ENCODE peak calls at places on chromosomes 3 and 15, in five cellular contexts. I is A549, A is IMR-90, O is K562, Y is H1. G is an unnamed sample.

GRCh38 chr15:64634020-64634419 is 141.4 kb downstream of the RBPMS2 start:
- DNase-seq in I (no peak), A (no peak), O (no peak), Y (no peak), G (peak)

GRCh38 chr3:183437060-183437459 is 8.6 kb upstream of the MCF2L2 start:
- DNase-seq in Y (no peak), O (no peak), A (no peak), I (no peak), G (no peak)

GRCh38 chr15:56984681-56985515 is 66.5 kb downstream of the TCF12 start:
- DNase-seq in A (peak), Y (no peak), O (no peak), I (no peak), G (no peak)

GRCh38 chr3:186413615-186414415 is 51.8 kb upstream of the DGKG start:
- DNase-seq in O (no peak), Y (peak), I (peak), A (no peak), G (no peak)

GRCh38 chr3:99108508-99108907 is 207.0 kb upstream of the DCBLD2 start:
- DNase-seq in A (peak), O (no peak), I (peak), Y (no peak), G (no peak)

GRCh38 chr3:47661121-47661752 is 82.6 kb upstream of the CSPG5 start:
- DNase-seq in O (peak), I (peak), Y (no peak), A (peak), G (no peak)

GRCh38 chr3:32544894-32545293 is 25.8 kb downstream of the DYNC1LI1 start:
- DNase-seq in Y (no peak), A (no peak), O (no peak), I (peak), G (no peak)

GRCh38 chr3:31196261-31196660 is 301.8 kb upstream of the GADL1 start:
- DNase-seq in O (no peak), Y (no peak), A (no peak), I (no peak), G (no peak)

GRCh38 chr3:157495846-157496245 is 7.4 kb downstream of the VEPH1 start:
- DNase-seq in O (no peak), Y (no peak), A (no peak), I (no peak), G (no peak)

GRCh38 chr3:157491136-157491535 is 12.1 kb downstream of the VEPH1 start:
- DNase-seq in A (no peak), O (no peak), Y (no peak), I (no peak), G (no peak)

GRCh38 chr3:157494581-157495281 is 8.5 kb downstream of the VEPH1 start:
- DNase-seq in Y (no peak), A (peak), I (no peak), O (no peak), G (no peak)

GRCh38 chr3:157498374-157498773 is 4.8 kb downstream of the VEPH1 start:
- DNase-seq in A (no peak), O (no peak), I (no peak), Y (no peak), G (no peak)

DNA sequence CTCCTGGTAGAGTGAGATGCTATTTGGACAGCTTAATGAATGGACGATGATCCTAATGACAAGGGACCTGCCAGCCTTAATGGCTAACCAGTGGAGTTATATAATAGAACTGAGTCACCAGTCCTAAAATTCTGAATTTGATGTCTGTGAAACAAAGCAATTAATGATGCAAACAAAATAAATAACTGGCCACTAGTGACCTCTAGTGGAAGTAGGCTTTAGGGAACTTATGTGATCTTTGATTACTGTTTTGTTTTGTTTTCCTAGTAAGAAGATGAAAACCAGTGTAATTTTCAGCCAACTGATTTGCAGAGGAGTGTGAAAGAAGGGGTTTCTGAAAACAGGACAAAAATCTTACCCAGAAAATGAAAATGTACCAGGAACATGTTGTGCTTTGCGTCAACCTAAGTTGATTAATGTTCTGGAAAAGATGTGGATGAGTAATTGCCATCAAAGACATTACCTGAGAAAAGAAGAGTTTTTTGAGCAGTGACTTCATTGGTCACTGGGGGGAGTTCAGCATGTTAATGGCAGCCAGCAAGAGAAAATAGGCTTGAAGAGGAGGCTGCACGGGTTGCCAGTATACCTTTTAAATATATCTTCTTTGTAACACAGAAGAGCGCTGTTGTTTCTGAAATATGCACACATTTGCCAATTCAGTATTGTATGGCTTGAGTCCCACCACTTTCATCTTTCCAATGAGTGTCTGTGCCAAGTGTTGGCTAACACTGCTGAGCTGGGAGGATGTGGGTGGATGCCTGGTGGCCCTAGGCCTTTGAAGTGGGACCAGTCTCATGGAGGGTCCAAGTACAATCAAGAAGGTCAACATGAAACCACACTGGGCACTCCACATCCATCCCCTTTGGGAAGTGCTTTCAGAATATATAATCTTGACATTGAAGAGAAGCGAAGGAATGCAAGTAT is 9.3 kb downstream of the VEPH1 start:
- DNase-seq in I (peak), A (peak), O (peak), Y (no peak), G (peak)
- TF ChIP-seq MAFK in I (no peak), A (no peak), O (no peak), Y (no peak), G (no peak)

GRCh38 chr3:22358334-22358733 is 607.3 kb upstream of the ZNF385D start:
- DNase-seq in I (no peak), O (no peak), Y (no peak), A (no peak), G (no peak)
- TF ChIP-seq CTCF in I (no peak), O (no peak), Y (no peak), A (no peak), G (no peak)

GRCh38 chr3:294581-294980 is 98.0 kb downstream of the CHL1 start:
- DNase-seq in A (no peak), I (no peak), O (no peak), Y (no peak), G (no peak)

GRCh38 chr3:292038-292437 is 95.5 kb downstream of the CHL1 start:
- DNase-seq in Y (no peak), A (no peak), I (no peak), O (no peak), G (no peak)

GRCh38 chr3:299590-300301 is 103.2 kb downstream of the CHL1 start:
- DNase-seq in I (no peak), Y (no peak), O (no peak), A (no peak), G (no peak)

GRCh38 chr3:294096-294495 is 97.5 kb downstream of the CHL1 start:
- DNase-seq in O (no peak), I (peak), A (no peak), Y (no peak), G (no peak)

DNA sequence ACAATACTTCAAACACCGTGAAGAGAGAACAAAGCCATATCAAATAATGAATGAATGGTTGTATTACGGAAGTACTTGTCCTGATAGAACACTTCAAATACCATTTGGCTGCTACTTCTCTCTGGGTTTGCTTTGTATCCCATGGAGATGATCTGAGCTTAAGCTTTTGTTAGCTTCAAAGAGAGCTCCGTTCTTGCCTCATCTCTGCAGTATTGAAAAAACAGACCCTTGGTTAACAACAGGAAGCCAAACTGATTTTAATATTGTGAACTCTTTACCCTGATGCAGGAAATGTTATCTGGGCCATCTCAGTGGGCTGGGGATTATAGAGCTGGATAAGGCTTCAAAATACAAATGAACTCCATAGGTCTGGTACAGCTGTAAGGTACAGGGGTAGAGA is 101.0 kb downstream of the CHL1 start:
- DNase-seq in O (no peak), I (no peak), Y (no peak), A (no peak), G (peak)
- TF ChIP-seq MAFK in O (no peak), I (no peak), Y (no peak), A (no peak), G (no peak)

DNA sequence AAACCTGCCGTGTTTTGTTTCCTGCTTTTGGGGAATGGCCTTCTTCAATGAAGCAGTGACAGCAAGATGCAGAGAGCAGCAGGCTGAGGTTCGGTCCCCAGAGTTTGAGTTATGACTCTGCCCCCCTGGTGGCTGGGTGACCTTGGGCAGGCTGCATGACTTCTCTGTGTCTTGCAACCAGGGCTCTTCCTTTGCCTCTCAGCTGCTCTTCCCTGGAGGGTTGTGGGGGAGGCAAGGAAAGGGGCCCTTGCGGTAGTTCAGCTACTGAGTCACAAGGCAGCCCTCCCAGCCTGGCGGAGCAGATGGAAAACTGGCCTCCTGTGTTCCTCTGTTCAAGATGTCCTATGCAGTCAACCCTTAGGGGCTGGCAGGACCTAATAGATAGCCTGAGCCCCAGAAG is 17.1 kb downstream of the CTXND1 start:
- DNase-seq in Y (peak), I (peak), O (peak), A (peak), G (no peak)
- TF ChIP-seq CTCF in Y (peak), I (peak), O (peak), A (peak), G (peak)

GRCh38 chr3:177527182-177527581 is 329.9 kb upstream of the TBL1XR1 start:
- DNase-seq in I (no peak), A (no peak), O (no peak), Y (no peak), G (no peak)
- TF ChIP-seq MAFK in I (no peak), A (no peak), O (no peak), Y (no peak), G (no peak)

DNA sequence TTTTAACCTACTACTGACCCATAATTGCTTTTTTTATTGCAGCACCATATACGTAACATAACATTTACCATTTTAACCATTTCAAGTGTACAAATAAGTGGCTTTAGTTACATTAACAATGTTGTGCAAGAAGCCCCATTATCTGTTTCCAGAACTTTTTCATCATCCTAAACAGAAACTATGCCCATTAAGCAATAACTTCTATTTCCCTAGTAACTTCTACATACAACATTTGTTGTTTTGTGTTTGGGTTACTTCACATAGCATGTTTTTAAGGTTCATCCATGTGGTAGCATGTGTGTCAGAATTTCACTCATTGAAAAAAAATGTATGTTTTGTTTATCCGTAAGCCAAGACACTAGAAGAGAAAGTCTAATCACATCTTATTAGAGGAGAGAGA is 450.5 kb upstream of the PDZRN3 start:
- DNase-seq in A (no peak), I (no peak), O (no peak), Y (no peak), G (no peak)
- TF ChIP-seq CTCF in A (no peak), I (no peak), O (no peak), Y (no peak), G (no peak)

GRCh38 chr15:60844431-60845174 is 365.7 kb upstream of the ICE2 start:
- DNase-seq in I (no peak), O (no peak), Y (no peak), A (no peak), G (no peak)
- TF ChIP-seq MAFK in I (no peak), O (no peak), Y (no peak), A (no peak), G (no peak)

GRCh38 chr15:100905855-100906254 is 13.3 kb upstream of the LRRK1 start:
- DNase-seq in Y (no peak), O (no peak), I (no peak), A (no peak), G (no peak)
- TF ChIP-seq CTCF in Y (peak), O (no peak), I (no peak), A (no peak), G (no peak)

GRCh38 chr15:40792394-40792793 is 14.5 kb upstream of the ZFYVE19 start:
- DNase-seq in I (no peak), A (no peak), Y (no peak), O (no peak), G (no peak)

GRCh38 chr15:40796041-40796440 is 10.8 kb upstream of the ZFYVE19 start:
- DNase-seq in Y (no peak), O (no peak), A (no peak), I (peak), G (no peak)

GRCh38 chr15:40790723-40791122 is 16.2 kb upstream of the ZFYVE19 start:
- DNase-seq in Y (no peak), O (no peak), I (no peak), A (no peak), G (no peak)

GRCh38 chr15:40795019-40795418 is 11.9 kb upstream of the ZFYVE19 start:
- DNase-seq in Y (no peak), O (no peak), I (no peak), A (no peak), G (no peak)

GRCh38 chr15:40793216-40793989 is 13.5 kb upstream of the ZFYVE19 start:
- DNase-seq in O (no peak), A (peak), I (peak), Y (no peak), G (peak)
- TF ChIP-seq MAFK in O (peak), A (peak), I (peak), Y (no peak), G (peak)